ENCODE peak calls at places on chromosomes 4 and X, in four cellular contexts. D is GM12865, C is AG20443, J is HTR-8/SVneo. R is an unnamed sample.
A peak's percentile ranks its signal among the peaks of the same experiment; 100 is the strongest.

GRCh38 chr4:102343964-102344519 is 1.2 kb downstream of the SLC39A8 start:
- DNase-seq in D (no peak), C (no peak), J (no peak), R (peak; percentile 54)

GRCh38 chrX:8731579-8732395 is at the start of gene ANOS1:
- DNase-seq in D (no peak), C (no peak), J (peak; percentile 31), R (peak; percentile 19)

GRCh38 chrX:45011131-45011530 is 138.1 kb downstream of the KDM6A start:
- DNase-seq in D (no peak), C (peak; percentile 29), J (peak; percentile 5), R (no peak)

GRCh38 chrX:154029439-154029838 is 9.7 kb upstream of the IRAK1 start:
- DNase-seq in D (no peak), C (no peak), J (no peak), R (no peak)

GRCh38 chrX:74779175-74779574 is 146.1 kb downstream of the NEXMIF start:
- DNase-seq in D (peak; percentile 57), C (no peak), J (no peak), R (no peak)

GRCh38 chr4:10608501-10609219 is 75.9 kb downstream of the CLNK start:
- DNase-seq in D (no peak), C (no peak), J (no peak), R (no peak)

GRCh38 chrX:1807301-1807731 is 192.5 kb downstream of the ASMT start:
- DNase-seq in D (no peak), C (peak; percentile 22), J (peak; percentile 56), R (no peak)

GRCh38 chrX:11381464-11381863 is 88.3 kb downstream of the AMELX start:
- DNase-seq in D (peak; percentile 65), C (peak; percentile 14), J (peak; percentile 14), R (peak; percentile 76)

GRCh38 chrX:9434151-9434550 is 30.7 kb upstream of the TBL1X start:
- DNase-seq in D (no peak), C (no peak), J (no peak), R (no peak)

GRCh38 chr4:166391501-166391900 is 518.5 kb downstream of the TLL1 start:
- DNase-seq in D (no peak), C (no peak), J (no peak), R (no peak)